ENCODE peak calls at places on chromosomes 1 and 21, in six cellular contexts. C is psoas muscle, E is HCT116, Y is endodermal cell, Z is A549, O is IMR-90. K is an unnamed sample.

GRCh38 chr1:25641931-25642611 is 25.5 kb downstream of the MAN1C1 start:
- DNase-seq in C (no peak), E (no peak), Y (peak; percentile 85), Z (no peak), O (peak; percentile 67), K (peak; percentile 74)

GRCh38 chr1:70536708-70537398 is 125.8 kb downstream of the CTH start:
- DNase-seq in C (no peak), Y (no peak), E (no peak), Z (no peak), O (no peak), K (no peak)

GRCh38 chr1:93080424-93080823 is 1.3 kb downstream of the MTF2 start:
- DNase-seq in E (peak; percentile 60), Y (no peak), O (peak; percentile 83), C (no peak), Z (peak; percentile 41), K (no peak)

GRCh38 chr1:38209986-38210385 is 163.4 kb upstream of the POU3F1 start:
- DNase-seq in O (no peak), C (no peak), Y (no peak), Z (no peak), E (no peak), K (no peak)

GRCh38 chr1:95604784-95605183 is 370.8 kb downstream of the RWDD3 start:
- DNase-seq in E (no peak), Z (no peak), O (no peak), C (no peak), Y (no peak), K (no peak)

GRCh38 chr1:25685938-25686665 is 69.5 kb downstream of the MAN1C1 start:
- DNase-seq in Y (no peak), Z (no peak), E (no peak), O (no peak), C (peak; percentile 87), K (no peak)

GRCh38 chr21:42056996-42057689 is 14.0 kb upstream of the UMODL1 start:
- DNase-seq in Z (no peak), O (peak; percentile 93), Y (no peak), C (no peak), E (no peak), K (no peak)

GRCh38 chr1:5514519-5515183 is 477.6 kb downstream of the NPHP4 start:
- DNase-seq in Z (peak; percentile 67), C (peak; percentile 76), E (peak; percentile 16), O (peak; percentile 7), Y (peak; percentile 92), K (no peak)

GRCh38 chr1:16391408-16391807 is 24.4 kb downstream of the SZRD1 start:
- DNase-seq in E (no peak), C (no peak), Z (no peak), O (no peak), Y (no peak), K (no peak)

GRCh38 chr1:20361401-20361800 is 70.7 kb downstream of the VWA5B1 start:
- DNase-seq in Z (no peak), O (no peak), C (no peak), Y (no peak), E (no peak), K (no peak)

GRCh38 chr1:192884241-192884640 is 75.4 kb downstream of the RGS2 start:
- DNase-seq in Y (no peak), Z (no peak), C (no peak), E (no peak), O (no peak), K (no peak)

GRCh38 chr1:109823543-109824348 is 60.0 kb upstream of the EPS8L3 start:
- DNase-seq in C (peak; percentile 76), E (no peak), Y (peak; percentile 64), Z (peak; percentile 38), O (no peak), K (peak; percentile 72)

GRCh38 chr1:61287734-61288133 is 205.4 kb downstream of the NFIA start:
- DNase-seq in Y (no peak), O (peak; percentile 79), Z (no peak), E (peak; percentile 24), C (no peak), K (no peak)

GRCh38 chr1:204307334-204307883 is 52.3 kb downstream of the PLEKHA6 start:
- DNase-seq in Z (no peak), C (no peak), O (peak; percentile 76), Y (peak; percentile 85), E (no peak), K (peak; percentile 81)

DNA sequence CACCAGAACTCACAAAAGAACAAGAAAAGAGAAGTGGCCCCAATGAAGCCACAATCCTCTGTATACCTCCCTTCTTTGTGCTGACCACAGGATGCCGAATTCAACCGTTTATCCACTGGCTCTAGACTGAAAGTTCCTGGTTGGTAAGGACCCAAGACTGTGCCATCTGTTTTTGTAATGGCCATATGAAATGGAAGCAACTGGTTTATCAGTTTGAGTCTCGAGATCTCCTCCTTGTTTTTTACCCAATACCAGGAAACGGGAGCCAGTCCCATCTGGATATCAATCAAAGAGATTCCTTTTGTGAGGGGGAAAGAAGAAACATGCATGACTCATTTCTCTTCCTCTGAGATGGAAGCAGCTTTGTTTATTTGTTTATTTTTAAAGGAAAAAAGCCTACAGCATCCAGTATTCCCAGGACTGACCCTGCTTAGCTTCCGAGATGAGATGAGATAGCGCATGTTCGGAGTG is 32.4 kb upstream of the ZNF124 start:
- DNase-seq in Z (no peak), C (no peak), E (no peak), Y (no peak), O (no peak), K (no peak)
- H3K9me3 ChIP-seq in Z (peaks cover 55% of the 10 kb centered on the region), C (no peaks in the 10 kb centered on the region), E (no peaks in the 10 kb centered on the region), Y (no peaks in the 10 kb centered on the region), O (peaks cover 2% of the 10 kb centered on the region), K (no peaks in the 10 kb centered on the region)

DNA sequence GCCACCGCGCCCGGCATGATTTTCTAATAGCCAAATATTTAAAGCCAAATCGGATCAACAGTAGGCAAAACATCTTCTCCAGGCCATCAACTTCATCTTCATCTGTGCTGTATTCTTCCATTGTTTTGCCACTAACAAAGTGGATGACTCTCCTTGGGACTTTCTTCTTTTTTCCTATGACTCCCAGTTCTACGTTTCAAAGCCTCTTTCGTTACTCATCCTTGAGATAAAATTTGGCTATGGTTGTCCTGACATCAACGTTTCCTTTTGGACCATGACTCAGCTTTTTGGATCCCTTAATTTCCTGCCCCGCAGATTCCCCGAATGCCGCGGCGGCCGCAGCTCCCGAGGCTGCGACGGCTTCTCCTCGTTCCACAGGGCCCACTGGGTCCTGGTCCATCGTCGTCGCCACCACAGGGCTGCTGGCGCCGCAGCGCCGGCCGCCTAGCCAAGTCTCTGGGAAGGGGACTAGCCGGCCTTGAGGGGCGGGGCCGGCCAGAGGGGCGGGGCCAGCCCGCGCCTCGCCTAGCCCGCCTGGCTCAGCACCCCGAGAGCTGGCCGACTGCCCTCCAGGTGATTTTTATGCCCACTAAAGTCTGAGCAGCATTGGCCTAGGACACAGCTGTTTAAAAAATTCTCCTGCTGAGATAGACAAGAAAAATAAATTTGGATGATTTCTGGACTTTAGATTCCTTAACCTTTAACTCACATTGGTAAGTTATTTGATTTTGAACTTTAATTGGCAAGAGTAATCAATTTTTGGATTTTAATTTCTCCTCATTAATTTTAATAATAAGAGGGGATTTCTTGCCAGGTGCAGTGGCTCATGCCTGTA is 93.9 kb downstream of the ADCY10 start:
- DNase-seq in C (peak; percentile 94), O (peak; percentile 96), E (peak; percentile 41), Y (peak; percentile 93), Z (peak; percentile 85), K (peak; percentile 86)
- H3K4me3 ChIP-seq in C (peak overlapping the region; percentile 40), O (peak overlapping the region; percentile 15), E (peak overlapping the region; percentile 4), Y (no peak overlapping the region), Z (peak overlapping the region; percentile 23), K (peak overlapping the region; percentile 46)

GRCh38 chr21:37386151-37386550 is 19.6 kb downstream of the DYRK1A start:
- DNase-seq in O (no peak), C (no peak), Z (no peak), E (no peak), Y (no peak), K (no peak)
- H3K4me1 ChIP-seq in O (peaks cover 10% of the 10 kb centered on the region), C (peaks cover 90% of the 10 kb centered on the region), Z (peaks cover 14% of the 10 kb centered on the region), E (no peaks in the 10 kb centered on the region), Y (peaks cover 11% of the 10 kb centered on the region), K (peaks cover 74% of the 10 kb centered on the region)

DNA sequence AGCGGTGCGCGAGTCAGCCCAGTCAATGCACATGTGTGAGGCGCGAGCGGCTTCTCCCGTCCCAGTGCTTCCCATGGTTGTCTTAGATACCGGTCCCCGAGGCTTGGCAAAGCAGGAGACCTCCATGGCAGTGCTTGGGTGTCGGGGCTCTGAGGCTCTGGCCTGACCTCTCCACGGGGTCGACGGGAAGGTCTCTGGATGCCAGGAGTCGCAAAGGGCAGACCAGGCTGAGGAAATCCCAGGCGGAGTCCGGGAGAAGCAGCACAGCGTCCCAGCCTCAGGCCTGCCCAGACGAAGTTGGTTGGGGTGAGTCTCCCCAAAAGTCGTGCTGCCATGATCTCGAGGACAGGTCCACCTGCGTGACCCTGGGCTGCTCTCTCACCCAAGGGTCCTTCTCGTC is 3881.6 kb downstream of the SRGAP2C start:
- DNase-seq in O (no peak), C (peak; percentile 39), E (no peak), Y (no peak), Z (no peak), K (peak; percentile 57)
- H3K9me3 ChIP-seq in O (peaks cover 23% of the 10 kb centered on the region), C (peaks cover 4% of the 10 kb centered on the region), E (peaks cover 12% of the 10 kb centered on the region), Y (peaks cover 48% of the 10 kb centered on the region), Z (no peaks in the 10 kb centered on the region), K (peaks cover 9% of the 10 kb centered on the region)

GRCh38 chr1:58621375-58621774 is 44.3 kb upstream of the TACSTD2 start:
- DNase-seq in Z (no peak), Y (no peak), O (no peak), C (no peak), E (no peak), K (no peak)

GRCh38 chr1:58620926-58621325 is 43.9 kb upstream of the TACSTD2 start:
- DNase-seq in Y (no peak), E (no peak), Z (no peak), O (no peak), C (no peak), K (no peak)

GRCh38 chr1:58618303-58618702 is 41.3 kb upstream of the TACSTD2 start:
- DNase-seq in E (no peak), Z (no peak), O (peak; percentile 99), C (no peak), Y (no peak), K (peak; percentile 71)

GRCh38 chr1:58619286-58620054 is 42.4 kb upstream of the TACSTD2 start:
- DNase-seq in C (no peak), E (no peak), Y (peak; percentile 48), O (no peak), Z (no peak), K (no peak)

DNA sequence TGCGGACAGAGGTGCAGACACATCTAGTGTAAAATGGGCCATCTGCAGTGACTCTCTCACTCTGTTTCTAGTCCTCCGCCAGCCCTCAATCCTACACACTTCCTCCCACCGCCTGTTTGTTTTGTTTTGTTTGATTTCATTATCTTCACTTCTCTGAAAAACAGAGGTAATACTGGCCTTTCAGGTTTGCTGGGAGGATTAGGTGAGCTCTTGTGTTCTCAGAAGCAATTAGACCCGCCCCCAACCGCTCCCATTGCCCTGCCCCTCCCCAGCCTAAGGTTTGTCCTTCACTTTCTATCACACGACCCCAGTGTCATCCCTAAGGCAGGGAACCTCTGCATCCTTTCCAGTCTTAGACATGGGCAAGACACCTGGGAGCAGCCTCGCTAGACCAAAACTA is 43.2 kb upstream of the TACSTD2 start:
- DNase-seq in O (no peak), E (no peak), C (no peak), Y (peak; percentile 80), Z (no peak), K (no peak)
- H3K4me3 ChIP-seq in O (no peak overlapping the region), E (no peak overlapping the region), C (no peak overlapping the region), Y (peak overlapping the region; percentile 4), Z (no peak overlapping the region), K (no peak overlapping the region)